ENCODE peak calls at places on chromosomes 6 and 20, in six cellular contexts. Z is cardiac muscle cell, V is tibial artery, Q is MM.1S, E is DND-41, F is astrocyte. O is an unnamed sample.

GRCh38 chr6:106512958-106513480 is 116.3 kb downstream of the RTN4IP1 start:
- DNase-seq in F (no peak), Q (no peak), V (peak; percentile 26), Z (no peak), E (no peak), O (no peak)

GRCh38 chr6:133977983-133978895 is 25.2 kb downstream of the TBPL1 start:
- DNase-seq in Q (no peak), Z (peak; percentile 74), V (peak; percentile 32), E (no peak), F (peak; percentile 73), O (peak; percentile 34)

GRCh38 chr20:21498646-21499045 is 15.2 kb downstream of the NKX2-2 start:
- DNase-seq in Q (no peak), Z (no peak), F (no peak), E (no peak), V (no peak), O (no peak)

GRCh38 chr6:109896333-109896732 is 81.8 kb upstream of the GPR6 start:
- DNase-seq in Q (no peak), V (no peak), Z (no peak), F (peak; percentile 72), E (no peak), O (no peak)

GRCh38 chr6:85092224-85092623 is 327.8 kb upstream of the TBX18 start:
- DNase-seq in Z (no peak), V (no peak), Q (no peak), F (no peak), E (no peak), O (no peak)

GRCh38 chr6:40334496-40334895 is 252.7 kb downstream of the LRFN2 start:
- DNase-seq in Q (no peak), F (no peak), E (no peak), V (no peak), Z (no peak), O (no peak)

GRCh38 chr20:58014628-58015315 is 213.7 kb downstream of the ANKRD60 start:
- DNase-seq in Q (no peak), F (peak; percentile 68), V (peak; percentile 5), Z (no peak), E (peak; percentile 26), O (no peak)

GRCh38 chr20:43844778-43845614 is 69.7 kb upstream of the TOX2 start:
- DNase-seq in E (no peak), Z (peak; percentile 91), Q (peak; percentile 27), F (peak; percentile 94), V (peak; percentile 36), O (peak; percentile 63)

GRCh38 chr6:79463721-79464120 is 73.5 kb downstream of the LCA5 start:
- DNase-seq in F (no peak), Q (no peak), E (no peak), Z (no peak), V (no peak), O (no peak)

GRCh38 chr6:149049230-149049629 is 268.3 kb upstream of the TAB2 start:
- DNase-seq in Q (no peak), F (peak; percentile 37), Z (peak; percentile 38), E (no peak), V (no peak), O (no peak)

GRCh38 chr6:170553686-170554085 is 483 bp upstream of the TBP start:
- DNase-seq in Z (peak; percentile 61), F (peak; percentile 39), Q (peak; percentile 46), V (peak; percentile 23), E (no peak), O (no peak)

GRCh38 chr6:24927234-24927955 is 8.4 kb downstream of the RIPOR2 start:
- DNase-seq in V (no peak), F (no peak), Z (no peak), E (no peak), Q (no peak), O (no peak)

GRCh38 chr20:63847374-63848002 is 13.8 kb upstream of the ABHD16B start:
- DNase-seq in Z (peak; percentile 68), E (no peak), Q (no peak), V (no peak), F (no peak), O (no peak)
- H3K4me3 ChIP-seq in Z (no peak overlapping the region), E (no peak overlapping the region), Q (no peak overlapping the region), V (no peak overlapping the region), F (no peak overlapping the region), O (no peak overlapping the region)

GRCh38 chr6:9745476-9745875 is 669.4 kb downstream of the TFAP2A start:
- DNase-seq in F (peak; percentile 23), Q (no peak), Z (peak; percentile 6), E (no peak), V (no peak), O (no peak)
- H3K9me3 ChIP-seq in F (no peaks in the 10 kb centered on the region), Q (no peaks in the 10 kb centered on the region), Z (no peaks in the 10 kb centered on the region), E (no peaks in the 10 kb centered on the region), V (no peaks in the 10 kb centered on the region), O (no peaks in the 10 kb centered on the region)

GRCh38 chr20:45944151-45944964 is 9.9 kb downstream of the PCIF1 start:
- DNase-seq in Z (peak; percentile 33), Q (no peak), F (peak; percentile 67), E (no peak), V (no peak), O (no peak)
- H3K27ac ChIP-seq in Z (no peak overlapping the region), Q (no peak overlapping the region), F (peak overlapping the region; percentile 1), E (peak overlapping the region; percentile 25), V (no peak overlapping the region), O (no peak overlapping the region)

GRCh38 chr6:89950879-89951391 is 56.7 kb downstream of the GJA10 start:
- DNase-seq in V (no peak), F (peak; percentile 43), Z (peak; percentile 75), E (no peak), Q (no peak), O (no peak)

GRCh38 chr6:89952361-89952680 is 58.1 kb downstream of the GJA10 start:
- DNase-seq in Z (no peak), F (no peak), Q (no peak), V (no peak), E (no peak), O (no peak)

GRCh38 chr6:89954721-89955148 is 60.5 kb downstream of the GJA10 start:
- DNase-seq in E (no peak), Q (peak; percentile 72), V (no peak), Z (no peak), F (no peak), O (no peak)

GRCh38 chr6:89951574-89952360 is 57.5 kb downstream of the GJA10 start:
- DNase-seq in V (no peak), E (peak; percentile 48), Q (no peak), Z (peak; percentile 40), F (peak; percentile 71), O (no peak)

DNA sequence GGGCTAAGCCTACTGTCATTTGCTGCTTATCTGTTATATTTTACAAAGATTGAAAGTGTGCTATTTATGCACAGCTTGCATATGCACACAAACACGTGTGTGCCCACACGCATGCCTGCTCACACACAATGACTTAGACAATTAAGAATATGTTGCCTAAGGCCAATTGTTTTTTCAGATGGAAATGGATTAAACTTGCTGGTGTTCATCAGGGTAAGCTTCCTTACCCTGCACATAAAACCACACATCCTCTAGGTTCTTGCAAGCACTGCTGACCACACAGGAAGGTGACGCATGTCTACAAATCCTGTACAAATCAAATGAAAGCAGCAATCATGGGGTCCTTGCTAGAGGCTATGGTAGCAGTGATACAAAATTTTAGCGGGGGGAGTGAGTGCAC is 58.4 kb downstream of the GJA10 start:
- DNase-seq in Q (peak; percentile 79), Z (peak; percentile 49), E (peak; percentile 84), V (no peak), F (peak; percentile 92), O (peak; percentile 24)
- H3K4me3 ChIP-seq in Q (no peak overlapping the region), Z (no peak overlapping the region), E (no peak overlapping the region), V (no peak overlapping the region), F (peak overlapping the region; percentile 13), O (no peak overlapping the region)